ENCODE peak calls at places on chromosome 11, in five cellular contexts. V, G, S, O and F are unnamed samples.

GRCh38 chr11:82980292-82980691 is 78.8 kb downstream of the DDIAS start:
- DNase-seq in V (peak; percentile 84), G (no peak), O (no peak), S (peak; percentile 80), F (no peak)

GRCh38 chr11:12200359-12201015 is 90.1 kb downstream of the MICAL2 start:
- DNase-seq in G (no peak), S (peak; percentile 68), V (peak; percentile 83), O (peak; percentile 50), F (no peak)

GRCh38 chr11:27216268-27217149 is 146.5 kb downstream of the CCDC34 start:
- DNase-seq in V (peak; percentile 75), S (no peak), O (no peak), G (no peak), F (no peak)

GRCh38 chr11:70420008-70420464 is 21.7 kb downstream of the CTTN start:
- DNase-seq in O (no peak), S (no peak), G (no peak), V (peak; percentile 68), F (no peak)

GRCh38 chr11:77085652-77086051 is 17.0 kb upstream of the OMP start:
- DNase-seq in V (no peak), G (no peak), S (no peak), O (no peak), F (no peak)

GRCh38 chr11:116835042-116835772 is 2.2 kb downstream of the APOA1 start:
- DNase-seq in S (no peak), V (no peak), G (peak; percentile 37), O (no peak), F (peak; percentile 71)

GRCh38 chr11:7651140-7651551 is 22.2 kb downstream of the CYB5R2 start:
- DNase-seq in S (no peak), G (no peak), V (peak; percentile 13), O (no peak), F (peak; percentile 25)

GRCh38 chr11:47270331-47271271 is 668 bp downstream of the MADD start:
- DNase-seq in S (peak; percentile 54), G (peak; percentile 79), O (no peak), V (peak; percentile 72), F (peak; percentile 68)

GRCh38 chr11:1827095-1827797 is 7.5 kb upstream of the SYT8 start:
- DNase-seq in V (peak; percentile 65), O (no peak), S (peak; percentile 89), G (no peak), F (no peak)

GRCh38 chr11:12272821-12273617 is 104.4 kb upstream of the PARVA start:
- DNase-seq in O (no peak), G (no peak), S (no peak), V (peak; percentile 61), F (no peak)

GRCh38 chr11:128346808-128347207 is 240.6 kb downstream of the ETS1 start:
- DNase-seq in V (peak; percentile 74), G (no peak), O (no peak), S (peak; percentile 80), F (no peak)

GRCh38 chr11:93646399-93646798 is 15.1 kb upstream of the CEP295 start:
- DNase-seq in V (no peak), S (no peak), G (no peak), O (no peak), F (no peak)

GRCh38 chr11:2535673-2536439 is 91.0 kb downstream of the KCNQ1 start:
- DNase-seq in V (no peak), S (no peak), G (no peak), O (no peak), F (peak; percentile 54)

GRCh38 chr11:47391077-47391583 is 12.8 kb upstream of the SPI1 start:
- DNase-seq in G (no peak), S (no peak), V (no peak), O (no peak), F (peak; percentile 44)

GRCh38 chr11:126452256-126452655 is 96.8 kb downstream of the ST3GAL4 start:
- DNase-seq in S (no peak), G (no peak), O (no peak), V (no peak), F (no peak)

GRCh38 chr11:26583550-26583949 is 11.5 kb upstream of the MUC15 start:
- DNase-seq in S (peak; percentile 91), V (no peak), O (no peak), G (peak; percentile 16), F (no peak)

GRCh38 chr11:128814856-128815705 is 52.0 kb downstream of the KCNJ1 start:
- DNase-seq in O (no peak), V (peak; percentile 86), G (peak; percentile 82), S (peak; percentile 76), F (peak; percentile 95)

GRCh38 chr11:120894207-120894989 is 129.5 kb upstream of the TBCEL start:
- DNase-seq in O (no peak), G (no peak), S (peak; percentile 21), V (no peak), F (no peak)

GRCh38 chr11:95495722-95496121 is 264.7 kb upstream of the SESN3 start:
- DNase-seq in G (no peak), V (no peak), O (no peak), S (no peak), F (no peak)

GRCh38 chr11:111429066-111429506 is 50.0 kb upstream of the POU2AF1 start:
- DNase-seq in S (peak; percentile 44), O (peak; percentile 76), V (peak; percentile 37), G (peak; percentile 43), F (peak; percentile 87)

GRCh38 chr11:62539238-62539925 is 7.2 kb downstream of the AHNAK start:
- DNase-seq in V (peak; percentile 93), G (peak; percentile 61), S (peak; percentile 86), O (no peak), F (peak; percentile 59)

GRCh38 chr11:72223615-72224586 is 666 bp upstream of the INPPL1 start:
- DNase-seq in G (no peak), O (peak; percentile 53), S (no peak), V (peak; percentile 56), F (peak; percentile 88)

GRCh38 chr11:36361901-36362391 is 65.9 kb downstream of the PRR5L start:
- DNase-seq in O (no peak), S (peak; percentile 79), V (peak; percentile 85), G (peak; percentile 65), F (peak; percentile 80)

GRCh38 chr11:127651175-127651887 is 650.8 kb upstream of the KIRREL3 start:
- DNase-seq in V (peak; percentile 94), O (no peak), G (no peak), S (peak; percentile 73), F (no peak)

GRCh38 chr11:17991799-17992433 is 20.9 kb downstream of the SERGEF start:
- DNase-seq in O (no peak), S (peak; percentile 32), V (peak; percentile 70), G (peak; percentile 58), F (peak; percentile 67)

GRCh38 chr11:56331861-56332491 is 13.9 kb upstream of the OR8K1 start:
- DNase-seq in G (peak; percentile 10), O (no peak), S (no peak), V (no peak), F (no peak)

GRCh38 chr11:122235615-122236014 is 119.6 kb upstream of the BLID start:
- DNase-seq in O (no peak), V (peak; percentile 96), G (no peak), S (peak; percentile 13), F (no peak)

GRCh38 chr11:12189543-12190235 is 79.3 kb downstream of the MICAL2 start:
- DNase-seq in S (peak; percentile 97), O (no peak), V (no peak), G (no peak), F (no peak)